ENCODE peak calls at places on chromosome 1, in eight cellular contexts. C is IMR-90, W is suprapubic skin, V is ovary, N is transverse colon, E is neural progenitor cell, T is brain microvascular endothelial cell, K is substantia nigra. R is an unnamed sample.

GRCh38 chr1:85607126-85607912 is 26.8 kb downstream of the CCN1 start:
- DNase-seq in C (peak), W (no peak), V (no peak), N (no peak), E (peak), T (peak), K (no peak), R (no peak)

GRCh38 chr1:42282024-42282579 is 52.9 kb downstream of the FOXJ3 start:
- DNase-seq in C (peak), W (no peak), V (no peak), N (no peak), E (no peak), T (peak), K (no peak), R (no peak)

GRCh38 chr1:21651214-21652042 is 17.7 kb downstream of the RAP1GAP start:
- DNase-seq in C (no peak), W (no peak), V (peak), N (peak), E (peak), T (no peak), K (peak), R (no peak)

GRCh38 chr1:20867847-20868246 is 80.7 kb upstream of the HP1BP3 start:
- DNase-seq in C (peak), W (no peak), V (no peak), N (no peak), E (no peak), T (no peak), K (no peak), R (no peak)

GRCh38 chr1:12275370-12275769 is 45.5 kb downstream of the VPS13D start:
- DNase-seq in C (no peak), W (no peak), V (peak), N (peak), E (peak), T (peak), K (no peak), R (no peak)

GRCh38 chr1:54812801-54813478 is 11.8 kb upstream of the TTC22 start:
- DNase-seq in C (no peak), W (peak), V (no peak), N (no peak), E (no peak), T (no peak), K (no peak), R (peak)

GRCh38 chr1:107535091-107535490 is 394.3 kb downstream of the NTNG1 start:
- DNase-seq in C (no peak), W (no peak), V (no peak), N (peak), E (no peak), T (no peak), K (no peak), R (no peak)

GRCh38 chr1:94302497-94302896 is 65.1 kb upstream of the ARHGAP29 start:
- DNase-seq in C (no peak), W (no peak), V (no peak), N (no peak), E (no peak), T (no peak), K (no peak), R (no peak)

GRCh38 chr1:222910699-222911098 is 95.9 kb downstream of the DISP1 start:
- DNase-seq in C (peak), W (no peak), V (no peak), N (no peak), E (no peak), T (peak), K (no peak), R (no peak)

GRCh38 chr1:48263042-48263441 is 40.5 kb downstream of the SLC5A9 start:
- DNase-seq in C (no peak), W (no peak), V (no peak), N (no peak), E (no peak), T (no peak), K (no peak), R (no peak)

GRCh38 chr1:34518146-34518545 is 236.7 kb upstream of the GJB5 start:
- DNase-seq in C (no peak), W (no peak), V (no peak), N (no peak), E (no peak), T (no peak), K (no peak), R (no peak)

GRCh38 chr1:22691354-22691753 is 19.3 kb upstream of the EPHB2 start:
- DNase-seq in C (peak), W (no peak), V (no peak), N (no peak), E (no peak), T (no peak), K (no peak), R (no peak)

DNA sequence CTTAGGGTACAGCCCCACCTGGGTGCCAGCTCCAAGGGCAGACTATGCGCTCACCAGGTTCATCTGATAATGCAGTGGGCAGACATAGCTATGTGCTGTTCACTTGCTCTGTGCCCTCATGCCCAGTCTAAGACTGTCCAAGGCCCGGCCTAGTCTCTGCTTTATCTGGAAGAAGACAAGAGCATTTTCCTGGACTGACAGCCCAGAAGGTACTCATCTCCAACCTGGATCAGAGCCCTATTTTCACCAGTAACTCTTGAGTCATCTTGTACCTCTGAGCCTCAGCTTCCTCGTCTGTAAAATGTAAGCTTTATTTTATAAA is 28.5 kb upstream of the LRRC8C start:
- DNase-seq in C (peak), W (no peak), V (no peak), N (no peak), E (no peak), T (no peak), K (no peak), R (no peak)
- H3K27ac ChIP-seq in C (no peak), W (no peak), V (no peak), N (no peak), E (no peak), T (no peak), K (no peak), R (no peak)

GRCh38 chr1:241711326-241711725 is 59.2 kb downstream of the WDR64 start:
- DNase-seq in C (no peak), W (no peak), V (no peak), N (no peak), E (no peak), T (no peak), K (no peak), R (no peak)
- H3K27ac ChIP-seq in C (no peak), W (no peak), V (no peak), N (no peak), E (no peak), T (no peak), K (no peak), R (no peak)

GRCh38 chr1:181204530-181204929 is 116.0 kb downstream of the IER5 start:
- DNase-seq in C (no peak), W (peak), V (no peak), N (no peak), E (no peak), T (no peak), K (no peak), R (no peak)
- H3K27ac ChIP-seq in C (no peak), W (no peak), V (no peak), N (no peak), E (no peak), T (no peak), K (no peak), R (no peak)

GRCh38 chr1:31644560-31645273 is at the start of gene PEF1:
- DNase-seq in C (peak), W (peak), V (peak), N (peak), E (peak), T (peak), K (peak), R (peak)

GRCh38 chr1:31640964-31641363 is 3.7 kb downstream of the PEF1 start:
- DNase-seq in C (no peak), W (no peak), V (no peak), N (no peak), E (no peak), T (no peak), K (no peak), R (no peak)

GRCh38 chr1:31642366-31642765 is 2.3 kb downstream of the PEF1 start:
- DNase-seq in C (no peak), W (no peak), V (no peak), N (no peak), E (no peak), T (no peak), K (no peak), R (no peak)

GRCh38 chr1:31643976-31644559 is 608 bp downstream of the PEF1 start:
- DNase-seq in C (no peak), W (no peak), V (no peak), N (no peak), E (no peak), T (no peak), K (no peak), R (no peak)

GRCh38 chr1:31642897-31643296 is 1.8 kb downstream of the PEF1 start:
- DNase-seq in C (no peak), W (no peak), V (no peak), N (no peak), E (no peak), T (no peak), K (no peak), R (no peak)
- H3K27ac ChIP-seq in C (no peak), W (no peak), V (no peak), N (no peak), E (no peak), T (no peak), K (no peak), R (no peak)

GRCh38 chr1:45097944-45098343 is 85.9 kb downstream of the UROD start:
- DNase-seq in C (no peak), W (no peak), V (no peak), N (no peak), E (no peak), T (peak), K (no peak), R (no peak)

GRCh38 chr1:45107782-45108181 is 95.7 kb downstream of the UROD start:
- DNase-seq in C (no peak), W (no peak), V (no peak), N (no peak), E (no peak), T (no peak), K (no peak), R (no peak)

GRCh38 chr1:45101947-45102346 is 89.9 kb downstream of the UROD start:
- DNase-seq in C (no peak), W (no peak), V (no peak), N (no peak), E (no peak), T (no peak), K (no peak), R (no peak)

DNA sequence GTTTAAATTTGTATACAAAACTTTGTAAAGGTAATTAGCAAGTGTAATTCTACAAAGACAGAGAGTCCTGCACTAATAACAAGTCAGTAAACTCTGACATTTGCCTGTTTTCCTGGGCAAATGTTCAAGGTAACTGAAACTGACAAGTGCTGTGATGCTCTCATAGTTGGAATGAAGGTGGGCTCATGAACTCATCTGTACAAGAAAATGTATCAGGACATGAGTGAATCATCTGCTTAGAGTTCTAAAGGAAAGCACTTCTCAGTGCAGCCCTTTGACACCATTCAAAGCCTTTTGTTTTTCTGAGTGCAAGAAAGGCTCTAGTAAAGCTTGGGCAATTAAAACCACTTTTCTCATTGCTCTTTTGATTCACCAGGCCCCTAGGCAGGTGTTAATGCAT is 91.5 kb downstream of the UROD start:
- DNase-seq in C (no peak), W (no peak), V (no peak), N (no peak), E (peak), T (no peak), K (no peak), R (no peak)
- H3K27ac ChIP-seq in C (no peak), W (no peak), V (no peak), N (no peak), E (no peak), T (no peak), K (no peak), R (no peak)

GRCh38 chr1:180612591-180612990 is 19.2 kb upstream of the XPR1 start:
- DNase-seq in C (no peak), W (no peak), V (no peak), N (no peak), E (no peak), T (no peak), K (no peak), R (no peak)

GRCh38 chr1:180611016-180611930 is 20.5 kb upstream of the XPR1 start:
- DNase-seq in C (peak), W (no peak), V (no peak), N (no peak), E (no peak), T (no peak), K (no peak), R (no peak)

GRCh38 chr1:180606109-180606508 is 25.7 kb upstream of the XPR1 start:
- DNase-seq in C (no peak), W (no peak), V (no peak), N (no peak), E (peak), T (no peak), K (no peak), R (no peak)

GRCh38 chr1:180610556-180611015 is 21.2 kb upstream of the XPR1 start:
- DNase-seq in C (no peak), W (no peak), V (no peak), N (no peak), E (peak), T (no peak), K (no peak), R (no peak)

GRCh38 chr1:180609643-180610555 is 21.9 kb upstream of the XPR1 start:
- DNase-seq in C (peak), W (no peak), V (no peak), N (no peak), E (no peak), T (no peak), K (no peak), R (no peak)
- H3K27ac ChIP-seq in C (peak), W (no peak), V (no peak), N (no peak), E (no peak), T (no peak), K (no peak), R (no peak)

GRCh38 chr1:228739826-228740225 is 4.5 kb downstream of the RHOU start:
- DNase-seq in C (no peak), W (no peak), V (no peak), N (no peak), E (no peak), T (no peak), K (no peak), R (no peak)
- H3K27ac ChIP-seq in C (no peak), W (no peak), V (no peak), N (no peak), E (no peak), T (no peak), K (peak), R (no peak)

GRCh38 chr1:112638109-112638426 is 18.4 kb downstream of the CAPZA1 start:
- DNase-seq in C (no peak), W (no peak), V (no peak), N (no peak), E (no peak), T (no peak), K (no peak), R (no peak)

GRCh38 chr1:112633628-112634027 is 14.0 kb downstream of the CAPZA1 start:
- DNase-seq in C (no peak), W (no peak), V (no peak), N (no peak), E (no peak), T (no peak), K (no peak), R (no peak)

GRCh38 chr1:112636597-112637256 is 17.1 kb downstream of the CAPZA1 start:
- DNase-seq in C (no peak), W (no peak), V (no peak), N (no peak), E (no peak), T (no peak), K (no peak), R (no peak)

GRCh38 chr1:112634367-112634766 is 14.7 kb downstream of the CAPZA1 start:
- DNase-seq in C (no peak), W (no peak), V (no peak), N (no peak), E (no peak), T (no peak), K (no peak), R (no peak)

GRCh38 chr1:112637257-112638108 is 17.9 kb downstream of the CAPZA1 start:
- DNase-seq in C (peak), W (no peak), V (no peak), N (no peak), E (no peak), T (peak), K (no peak), R (no peak)
- H3K27ac ChIP-seq in C (no peak), W (no peak), V (no peak), N (peak), E (no peak), T (peak), K (peak), R (no peak)